ENCODE peak calls at places on chromosomes 16 and 17, in six cellular contexts. R, B, E, Z, A and M are unnamed samples.

GRCh38 chr17:76272541-76273434 is 7.6 kb downstream of the UBALD2 start:
- DNase-seq in R (no peak), B (no peak), E (no peak), Z (no peak), A (peak), M (no peak)

GRCh38 chr17:80063815-80064585 is 27.6 kb downstream of the CCDC40 start:
- DNase-seq in R (peak), B (peak), E (peak), Z (peak), A (no peak), M (no peak)

GRCh38 chr17:76275382-76276068 is 10.4 kb downstream of the UBALD2 start:
- DNase-seq in R (no peak), B (no peak), E (no peak), Z (no peak), A (no peak), M (no peak)

GRCh38 chr16:79278506-79278905 is 322.0 kb downstream of the MAF start:
- DNase-seq in R (no peak), B (no peak), E (no peak), Z (no peak), A (no peak), M (no peak)

GRCh38 chr16:11903906-11904305 is 11.8 kb downstream of the GSPT1 start:
- DNase-seq in R (no peak), B (no peak), E (no peak), Z (no peak), A (no peak), M (no peak)

GRCh38 chr16:58329147-58329546 is 34.3 kb upstream of the PRSS54 start:
- DNase-seq in R (no peak), B (peak), E (no peak), Z (peak), A (no peak), M (no peak)

GRCh38 chr16:1981972-1982574 is 804 bp upstream of the NOXO1 start:
- DNase-seq in R (no peak), B (no peak), E (no peak), Z (no peak), A (no peak), M (no peak)

GRCh38 chr17:73481672-73482071 is 162.6 kb downstream of the SDK2 start:
- DNase-seq in R (no peak), B (no peak), E (no peak), Z (no peak), A (no peak), M (no peak)

GRCh38 chr16:29698042-29698441 is 19.1 kb downstream of the QPRT start:
- DNase-seq in R (no peak), B (no peak), E (no peak), Z (no peak), A (no peak), M (no peak)

GRCh38 chr17:2173005-2173404 is 118.1 kb downstream of the HIC1 start:
- DNase-seq in R (no peak), B (peak), E (no peak), Z (peak), A (no peak), M (no peak)

GRCh38 chr16:28140788-28141618 is 70.8 kb downstream of the XPO6 start:
- DNase-seq in R (no peak), B (no peak), E (no peak), Z (no peak), A (peak), M (no peak)
- TF ChIP-seq CTCF in R (peak), B (no peak), E (no peak), Z (no peak), A (peak), M (no peak)

GRCh38 chr16:17474572-17474971 is 3.8 kb upstream of the XYLT1 start:
- DNase-seq in R (no peak), B (no peak), E (no peak), Z (no peak), A (peak), M (no peak)
- TF ChIP-seq CTCF in R (no peak), B (no peak), E (no peak), Z (no peak), A (no peak), M (no peak)

GRCh38 chr17:30970757-30971567 is at the start of gene RNF135:
- DNase-seq in R (peak), B (peak), E (peak), Z (peak), A (peak), M (peak)
- TF ChIP-seq CTCF in R (peak), B (peak), E (no peak), Z (no peak), A (peak), M (no peak)

GRCh38 chr16:65757064-65757463 is 609.4 kb upstream of the CDH5 start:
- DNase-seq in R (no peak), B (no peak), E (no peak), Z (peak), A (no peak), M (no peak)
- TF ChIP-seq CTCF in R (no peak), B (no peak), E (no peak), Z (no peak), A (no peak), M (no peak)

DNA sequence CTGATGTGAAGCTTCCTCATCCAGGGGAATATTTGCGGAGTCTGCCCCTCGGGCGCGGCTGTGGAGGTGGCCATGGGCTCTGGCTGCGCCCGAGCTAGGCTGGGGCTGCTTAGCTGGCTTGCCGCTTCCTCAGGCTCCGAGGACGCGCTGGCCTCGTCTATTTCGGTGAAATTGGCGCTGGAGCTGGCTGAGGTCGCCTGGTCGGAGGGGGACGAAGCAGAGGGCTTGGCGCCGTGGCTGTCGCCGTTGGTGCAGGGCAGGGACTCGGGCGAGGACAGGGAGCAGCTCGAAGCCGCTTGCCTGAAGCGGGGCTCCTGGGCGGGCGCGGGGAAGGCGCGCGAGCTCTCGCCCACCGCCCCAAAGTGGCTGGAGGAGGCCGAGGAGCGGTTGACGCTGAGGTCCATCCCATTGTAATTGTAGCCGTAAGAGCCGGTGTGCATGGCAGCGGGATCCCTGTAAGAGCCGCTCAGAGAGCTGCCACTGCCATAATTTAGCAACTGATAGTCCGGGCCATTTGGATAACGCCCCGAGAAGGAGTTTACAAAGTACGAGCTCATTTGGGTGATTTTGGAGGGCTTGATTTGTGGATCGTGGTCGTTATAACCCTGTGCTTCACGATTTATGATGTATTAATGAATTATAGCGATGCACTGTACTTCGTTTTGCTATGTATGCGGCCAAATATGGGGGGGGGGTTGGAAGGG is at the start of gene HOXB5:
- DNase-seq in R (no peak), B (no peak), E (no peak), Z (no peak), A (no peak), M (peak)
- TF ChIP-seq CTCF in R (no peak), B (no peak), E (no peak), Z (no peak), A (no peak), M (no peak)